ENCODE peak calls at places on chromosomes 13 and 19, in nine cellular contexts. One of them, this sample, is unnamed.

GRCh38 chr19:46202872-46203860 is 26.4 kb upstream of the IGFL1 start:
- DNase-seq in body of pancreas: no peak
- DNase-seq in GM23338: no peak
- DNase-seq in left lung: no peak
- DNase-seq in IMR-90: no peak
- DNase-seq in brain microvascular endothelial cell: no peak
- DNase-seq in fibroblast of lung: no peak
- DNase-seq in mesothelial cell of epicardium: no peak
- DNase-seq in colonic mucosa: no peak
- DNase-seq in this sample: no peak

GRCh38 chr19:44653977-44654784 is 10.5 kb downstream of the PVR start:
- DNase-seq in fibroblast of lung: peak
- DNase-seq in mesothelial cell of epicardium: no peak
- DNase-seq in brain microvascular endothelial cell: peak
- DNase-seq in left lung: peak
- DNase-seq in GM23338: peak
- DNase-seq in colonic mucosa: peak
- DNase-seq in body of pancreas: peak
- DNase-seq in IMR-90: peak
- DNase-seq in this sample: peak

GRCh38 chr19:45025264-45025663 is 13.6 kb upstream of the CLASRP start:
- DNase-seq in body of pancreas: no peak
- DNase-seq in GM23338: no peak
- DNase-seq in mesothelial cell of epicardium: no peak
- DNase-seq in brain microvascular endothelial cell: no peak
- DNase-seq in fibroblast of lung: no peak
- DNase-seq in IMR-90: no peak
- DNase-seq in left lung: no peak
- DNase-seq in colonic mucosa: no peak
- DNase-seq in this sample: no peak

GRCh38 chr19:13644648-13645047 is 119.7 kb upstream of the MRI1 start:
- DNase-seq in mesothelial cell of epicardium: no peak
- DNase-seq in body of pancreas: no peak
- DNase-seq in GM23338: no peak
- DNase-seq in brain microvascular endothelial cell: no peak
- DNase-seq in fibroblast of lung: no peak
- DNase-seq in colonic mucosa: no peak
- DNase-seq in left lung: no peak
- DNase-seq in IMR-90: no peak
- DNase-seq in this sample: no peak

GRCh38 chr13:25203256-25203794 is 31.2 kb upstream of the AMER2 start:
- DNase-seq in mesothelial cell of epicardium: no peak
- DNase-seq in brain microvascular endothelial cell: no peak
- DNase-seq in body of pancreas: no peak
- DNase-seq in colonic mucosa: no peak
- DNase-seq in IMR-90: no peak
- DNase-seq in GM23338: peak
- DNase-seq in fibroblast of lung: no peak
- DNase-seq in left lung: no peak
- DNase-seq in this sample: no peak

GRCh38 chr13:24888291-24888931 is 124.4 kb downstream of the RNF17 start:
- DNase-seq in mesothelial cell of epicardium: no peak
- DNase-seq in colonic mucosa: no peak
- DNase-seq in IMR-90: no peak
- DNase-seq in left lung: no peak
- DNase-seq in GM23338: peak
- DNase-seq in brain microvascular endothelial cell: no peak
- DNase-seq in fibroblast of lung: no peak
- DNase-seq in body of pancreas: no peak
- DNase-seq in this sample: no peak

GRCh38 chr13:110471833-110472162 is 89.7 kb downstream of the RAB20 start:
- DNase-seq in colonic mucosa: peak
- DNase-seq in GM23338: no peak
- DNase-seq in brain microvascular endothelial cell: peak
- DNase-seq in fibroblast of lung: peak
- DNase-seq in left lung: no peak
- DNase-seq in body of pancreas: peak
- DNase-seq in IMR-90: peak
- DNase-seq in mesothelial cell of epicardium: no peak
- DNase-seq in this sample: peak

GRCh38 chr13:98466634-98467236 is 110.2 kb downstream of the STK24 start:
- DNase-seq in IMR-90: peak
- DNase-seq in body of pancreas: peak
- DNase-seq in GM23338: peak
- DNase-seq in brain microvascular endothelial cell: peak
- DNase-seq in colonic mucosa: no peak
- DNase-seq in left lung: no peak
- DNase-seq in fibroblast of lung: peak
- DNase-seq in mesothelial cell of epicardium: no peak
- DNase-seq in this sample: no peak

GRCh38 chr13:33577037-33577436 is 240.9 kb upstream of the RFC3 start:
- DNase-seq in colonic mucosa: no peak
- DNase-seq in IMR-90: peak
- DNase-seq in body of pancreas: no peak
- DNase-seq in brain microvascular endothelial cell: no peak
- DNase-seq in left lung: no peak
- DNase-seq in fibroblast of lung: peak
- DNase-seq in mesothelial cell of epicardium: no peak
- DNase-seq in GM23338: no peak
- DNase-seq in this sample: no peak

GRCh38 chr19:21472507-21472906 is 32.9 kb upstream of the ZNF429 start:
- DNase-seq in body of pancreas: no peak
- DNase-seq in left lung: no peak
- DNase-seq in fibroblast of lung: no peak
- DNase-seq in IMR-90: no peak
- DNase-seq in brain microvascular endothelial cell: no peak
- DNase-seq in mesothelial cell of epicardium: no peak
- DNase-seq in colonic mucosa: no peak
- DNase-seq in GM23338: no peak
- DNase-seq in this sample: no peak

GRCh38 chr13:47039106-47039505 is 142.3 kb upstream of the HTR2A start:
- DNase-seq in brain microvascular endothelial cell: peak
- DNase-seq in IMR-90: peak
- DNase-seq in GM23338: no peak
- DNase-seq in left lung: no peak
- DNase-seq in colonic mucosa: no peak
- DNase-seq in mesothelial cell of epicardium: no peak
- DNase-seq in fibroblast of lung: peak
- DNase-seq in body of pancreas: no peak
- DNase-seq in this sample: no peak

GRCh38 chr19:32404213-32404938 is 1.2 kb upstream of the DPY19L3 start:
- DNase-seq in IMR-90: no peak
- DNase-seq in GM23338: peak
- DNase-seq in fibroblast of lung: peak
- DNase-seq in colonic mucosa: no peak
- DNase-seq in left lung: no peak
- DNase-seq in body of pancreas: peak
- DNase-seq in mesothelial cell of epicardium: no peak
- DNase-seq in brain microvascular endothelial cell: no peak
- DNase-seq in this sample: no peak

GRCh38 chr13:67438465-67438864 is 208.3 kb upstream of the PCDH9 start:
- DNase-seq in fibroblast of lung: no peak
- DNase-seq in mesothelial cell of epicardium: no peak
- DNase-seq in body of pancreas: no peak
- DNase-seq in GM23338: peak
- DNase-seq in brain microvascular endothelial cell: no peak
- DNase-seq in IMR-90: no peak
- DNase-seq in colonic mucosa: no peak
- DNase-seq in left lung: no peak
- DNase-seq in this sample: no peak

GRCh38 chr13:92355213-92355612 is 871.4 kb upstream of the GPC6 start:
- DNase-seq in left lung: no peak
- DNase-seq in fibroblast of lung: peak
- DNase-seq in IMR-90: peak
- DNase-seq in brain microvascular endothelial cell: peak
- DNase-seq in mesothelial cell of epicardium: no peak
- DNase-seq in colonic mucosa: peak
- DNase-seq in body of pancreas: peak
- DNase-seq in GM23338: peak
- DNase-seq in this sample: no peak

GRCh38 chr13:51614350-51614786 is 30.1 kb downstream of the WDFY2 start:
- DNase-seq in body of pancreas: peak
- DNase-seq in mesothelial cell of epicardium: no peak
- DNase-seq in left lung: no peak
- DNase-seq in colonic mucosa: no peak
- DNase-seq in GM23338: no peak
- DNase-seq in fibroblast of lung: no peak
- DNase-seq in brain microvascular endothelial cell: no peak
- DNase-seq in IMR-90: no peak
- DNase-seq in this sample: peak

GRCh38 chr13:68897331-68897730 is 1210.3 kb upstream of the ATXN8OS start:
- DNase-seq in body of pancreas: no peak
- DNase-seq in mesothelial cell of epicardium: no peak
- DNase-seq in GM23338: peak
- DNase-seq in IMR-90: no peak
- DNase-seq in colonic mucosa: no peak
- DNase-seq in fibroblast of lung: no peak
- DNase-seq in brain microvascular endothelial cell: no peak
- DNase-seq in left lung: no peak
- DNase-seq in this sample: no peak

GRCh38 chr19:18764591-18765051 is 26.5 kb downstream of the COMP start:
- DNase-seq in IMR-90: no peak
- DNase-seq in GM23338: no peak
- DNase-seq in mesothelial cell of epicardium: no peak
- DNase-seq in body of pancreas: no peak
- DNase-seq in fibroblast of lung: peak
- DNase-seq in colonic mucosa: no peak
- DNase-seq in left lung: no peak
- DNase-seq in brain microvascular endothelial cell: no peak
- DNase-seq in this sample: no peak

GRCh38 chr19:35592226-35592625 is 6.3 kb downstream of the PMIS2 start:
- DNase-seq in mesothelial cell of epicardium: no peak
- DNase-seq in IMR-90: peak
- DNase-seq in body of pancreas: peak
- DNase-seq in left lung: no peak
- DNase-seq in colonic mucosa: no peak
- DNase-seq in fibroblast of lung: peak
- DNase-seq in brain microvascular endothelial cell: no peak
- DNase-seq in GM23338: peak
- DNase-seq in this sample: no peak
- TF ChIP-seq CTCF in mesothelial cell of epicardium: peak
- TF ChIP-seq CTCF in IMR-90: peak
- TF ChIP-seq CTCF in body of pancreas: peak
- TF ChIP-seq CTCF in left lung: peak
- TF ChIP-seq CTCF in colonic mucosa: peak
- TF ChIP-seq CTCF in fibroblast of lung: peak
- TF ChIP-seq CTCF in brain microvascular endothelial cell: peak
- TF ChIP-seq CTCF in GM23338: peak
- TF ChIP-seq CTCF in this sample: peak

GRCh38 chr19:41887711-41888382 is 4.9 kb downstream of the ARHGEF1 start:
- DNase-seq in mesothelial cell of epicardium: no peak
- DNase-seq in left lung: peak
- DNase-seq in fibroblast of lung: peak
- DNase-seq in colonic mucosa: peak
- DNase-seq in body of pancreas: peak
- DNase-seq in brain microvascular endothelial cell: no peak
- DNase-seq in IMR-90: peak
- DNase-seq in GM23338: peak
- DNase-seq in this sample: peak
- TF ChIP-seq CTCF in mesothelial cell of epicardium: no peak
- TF ChIP-seq CTCF in left lung: no peak
- TF ChIP-seq CTCF in fibroblast of lung: no peak
- TF ChIP-seq CTCF in colonic mucosa: no peak
- TF ChIP-seq CTCF in body of pancreas: peak
- TF ChIP-seq CTCF in brain microvascular endothelial cell: peak
- TF ChIP-seq CTCF in IMR-90: no peak
- TF ChIP-seq CTCF in GM23338: peak
- TF ChIP-seq CTCF in this sample: peak

GRCh38 chr13:101942038-101942437 is 459.8 kb downstream of the FGF14 start:
- DNase-seq in colonic mucosa: peak
- DNase-seq in IMR-90: peak
- DNase-seq in fibroblast of lung: peak
- DNase-seq in mesothelial cell of epicardium: no peak
- DNase-seq in body of pancreas: peak
- DNase-seq in GM23338: peak
- DNase-seq in left lung: no peak
- DNase-seq in brain microvascular endothelial cell: peak
- DNase-seq in this sample: no peak
- TF ChIP-seq CTCF in colonic mucosa: peak
- TF ChIP-seq CTCF in IMR-90: peak
- TF ChIP-seq CTCF in fibroblast of lung: peak
- TF ChIP-seq CTCF in mesothelial cell of epicardium: no peak
- TF ChIP-seq CTCF in body of pancreas: peak
- TF ChIP-seq CTCF in GM23338: peak
- TF ChIP-seq CTCF in left lung: peak
- TF ChIP-seq CTCF in brain microvascular endothelial cell: peak
- TF ChIP-seq CTCF in this sample: peak

GRCh38 chr19:4200940-4201542 is 18.6 kb downstream of the ANKRD24 start:
- DNase-seq in left lung: no peak
- DNase-seq in IMR-90: no peak
- DNase-seq in fibroblast of lung: no peak
- DNase-seq in colonic mucosa: no peak
- DNase-seq in brain microvascular endothelial cell: no peak
- DNase-seq in GM23338: no peak
- DNase-seq in body of pancreas: no peak
- DNase-seq in mesothelial cell of epicardium: no peak
- DNase-seq in this sample: no peak

GRCh38 chr19:4201798-4202197 is 19.3 kb downstream of the ANKRD24 start:
- DNase-seq in IMR-90: no peak
- DNase-seq in colonic mucosa: no peak
- DNase-seq in body of pancreas: no peak
- DNase-seq in left lung: no peak
- DNase-seq in GM23338: no peak
- DNase-seq in fibroblast of lung: no peak
- DNase-seq in brain microvascular endothelial cell: no peak
- DNase-seq in mesothelial cell of epicardium: no peak
- DNase-seq in this sample: no peak

GRCh38 chr19:4208385-4209094 is 20.8 kb upstream of the EBI3 start:
- DNase-seq in brain microvascular endothelial cell: peak
- DNase-seq in body of pancreas: no peak
- DNase-seq in fibroblast of lung: peak
- DNase-seq in GM23338: peak
- DNase-seq in left lung: no peak
- DNase-seq in colonic mucosa: peak
- DNase-seq in mesothelial cell of epicardium: no peak
- DNase-seq in IMR-90: peak
- DNase-seq in this sample: no peak

GRCh38 chr19:4210166-4210731 is 19.1 kb upstream of the EBI3 start:
- DNase-seq in GM23338: no peak
- DNase-seq in brain microvascular endothelial cell: no peak
- DNase-seq in body of pancreas: no peak
- DNase-seq in mesothelial cell of epicardium: no peak
- DNase-seq in IMR-90: no peak
- DNase-seq in fibroblast of lung: no peak
- DNase-seq in colonic mucosa: no peak
- DNase-seq in left lung: no peak
- DNase-seq in this sample: no peak

DNA sequence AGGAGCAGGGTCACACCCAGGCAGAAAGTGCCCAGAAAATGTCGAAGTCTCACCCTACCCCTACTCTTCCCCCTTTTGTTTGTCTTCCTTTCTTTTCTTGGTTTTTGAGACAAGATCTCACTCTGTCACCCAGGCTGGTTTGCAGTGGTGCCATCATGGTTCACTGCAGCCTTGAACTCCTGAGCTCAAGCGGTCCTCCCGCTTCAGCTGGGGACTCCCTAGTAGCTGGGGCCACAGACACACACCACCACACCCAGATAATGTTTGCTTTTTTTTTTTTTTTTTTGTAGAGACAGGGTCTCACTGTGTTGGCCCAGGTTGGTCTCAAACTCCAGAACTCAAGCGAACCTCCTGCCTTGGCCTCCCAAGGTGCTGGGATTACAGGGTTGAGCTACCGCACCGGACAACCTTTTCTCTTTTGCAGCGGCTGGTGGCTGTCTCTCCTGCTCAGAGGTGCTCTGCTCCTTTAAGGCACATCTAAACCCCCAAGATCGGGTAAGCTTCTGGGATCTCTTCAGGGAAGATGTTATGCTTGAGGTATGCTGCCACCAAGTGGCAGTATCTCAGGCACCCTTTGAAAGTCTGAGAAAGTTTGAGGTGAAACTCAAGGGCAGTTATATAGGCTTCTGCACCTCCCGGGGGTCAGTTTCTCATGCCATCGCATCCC is 22.4 kb upstream of the EBI3 start:
- DNase-seq in IMR-90: peak
- DNase-seq in GM23338: peak
- DNase-seq in left lung: no peak
- DNase-seq in mesothelial cell of epicardium: no peak
- DNase-seq in body of pancreas: no peak
- DNase-seq in fibroblast of lung: peak
- DNase-seq in colonic mucosa: no peak
- DNase-seq in brain microvascular endothelial cell: no peak
- DNase-seq in this sample: no peak
- TF ChIP-seq CTCF in IMR-90: peak
- TF ChIP-seq CTCF in GM23338: peak
- TF ChIP-seq CTCF in left lung: no peak
- TF ChIP-seq CTCF in mesothelial cell of epicardium: no peak
- TF ChIP-seq CTCF in body of pancreas: no peak
- TF ChIP-seq CTCF in fibroblast of lung: peak
- TF ChIP-seq CTCF in colonic mucosa: no peak
- TF ChIP-seq CTCF in brain microvascular endothelial cell: peak
- TF ChIP-seq CTCF in this sample: peak